ENCODE peak calls at places on chromosomes 12 and 14, in five cellular contexts. One of them, this sample, is unnamed.

GRCh38 chr14:55327179-55327578 is 56.0 kb downstream of the FBXO34 start:
- DNase-seq in iPS DF 6.9: no peak
- DNase-seq in omental fat pad: no peak
- DNase-seq in frontal cortex: no peak
- DNase-seq in GM04504: no peak
- DNase-seq in this sample: no peak

GRCh38 chr12:12840500-12840899 is 27.4 kb downstream of the DDX47 start:
- DNase-seq in iPS DF 6.9: no peak
- DNase-seq in omental fat pad: no peak
- DNase-seq in frontal cortex: no peak
- DNase-seq in GM04504: no peak
- DNase-seq in this sample: no peak

GRCh38 chr14:36647827-36648753 is 13.6 kb upstream of the PAX9 start:
- DNase-seq in iPS DF 6.9: no peak
- DNase-seq in omental fat pad: no peak
- DNase-seq in frontal cortex: no peak
- DNase-seq in GM04504: no peak
- DNase-seq in this sample: peak; percentile 80

GRCh38 chr14:61229475-61229888 is 51.7 kb downstream of the TMEM30B start:
- DNase-seq in iPS DF 6.9: no peak
- DNase-seq in omental fat pad: no peak
- DNase-seq in frontal cortex: no peak
- DNase-seq in GM04504: no peak
- DNase-seq in this sample: no peak

GRCh38 chr12:120584343-120585149 is 3.3 kb upstream of the POP5 start:
- DNase-seq in iPS DF 6.9: no peak
- DNase-seq in omental fat pad: no peak
- DNase-seq in frontal cortex: peak; percentile 58
- DNase-seq in GM04504: no peak
- DNase-seq in this sample: peak; percentile 79

GRCh38 chr12:103495783-103496456 is at the start of gene C12orf42:
- DNase-seq in iPS DF 6.9: no peak
- DNase-seq in omental fat pad: no peak
- DNase-seq in frontal cortex: peak; percentile 36
- DNase-seq in GM04504: peak; percentile 3
- DNase-seq in this sample: no peak

GRCh38 chr14:105891221-105891602 is 364.8 kb downstream of the TMEM121 start:
- DNase-seq in iPS DF 6.9: no peak
- DNase-seq in omental fat pad: no peak
- DNase-seq in frontal cortex: no peak
- DNase-seq in GM04504: no peak
- DNase-seq in this sample: no peak

GRCh38 chr14:90518941-90519256 is 122.1 kb downstream of the CALM1 start:
- DNase-seq in iPS DF 6.9: peak; percentile 52
- DNase-seq in omental fat pad: no peak
- DNase-seq in frontal cortex: no peak
- DNase-seq in GM04504: no peak
- DNase-seq in this sample: no peak

GRCh38 chr12:49505672-49506071 is 33.2 kb upstream of the KCNH3 start:
- DNase-seq in iPS DF 6.9: no peak
- DNase-seq in omental fat pad: no peak
- DNase-seq in frontal cortex: no peak
- DNase-seq in GM04504: no peak
- DNase-seq in this sample: no peak

GRCh38 chr12:67891566-67891965 is 97.7 kb upstream of the IFNG-AS1 start:
- DNase-seq in iPS DF 6.9: no peak
- DNase-seq in omental fat pad: no peak
- DNase-seq in frontal cortex: no peak
- DNase-seq in GM04504: no peak
- DNase-seq in this sample: no peak

GRCh38 chr14:61893371-61893940 is 131.2 kb downstream of the SNAPC1 start:
- DNase-seq in iPS DF 6.9: no peak
- DNase-seq in omental fat pad: no peak
- DNase-seq in frontal cortex: no peak
- DNase-seq in GM04504: no peak
- DNase-seq in this sample: no peak

GRCh38 chr12:25436206-25436912 is 116.7 kb downstream of the LMNTD1 start:
- DNase-seq in iPS DF 6.9: peak; percentile 35
- DNase-seq in omental fat pad: no peak
- DNase-seq in frontal cortex: peak; percentile 48
- DNase-seq in GM04504: peak; percentile 52
- DNase-seq in this sample: no peak

GRCh38 chr14:94646481-94646880 is 34.3 kb downstream of the SERPINA3 start:
- DNase-seq in iPS DF 6.9: no peak
- DNase-seq in omental fat pad: no peak
- DNase-seq in frontal cortex: peak; percentile 38
- DNase-seq in GM04504: no peak
- DNase-seq in this sample: no peak

GRCh38 chr12:60977966-60978365 is 1282.2 kb upstream of the USP15 start:
- DNase-seq in iPS DF 6.9: no peak
- DNase-seq in omental fat pad: no peak
- DNase-seq in frontal cortex: no peak
- DNase-seq in GM04504: no peak
- DNase-seq in this sample: no peak

GRCh38 chr12:34402899-34403705 is 380.8 kb downstream of the ALG10 start:
- DNase-seq in iPS DF 6.9: no peak
- DNase-seq in omental fat pad: no peak
- DNase-seq in frontal cortex: no peak
- DNase-seq in GM04504: no peak
- DNase-seq in this sample: peak; percentile 1

This sample was measured in H1.